ENCODE peak calls at places on chromosomes 4 and X, in four cellular contexts. J, T, H and Z are unnamed samples.

GRCh38 chr4:24630937-24631336 is 46.6 kb upstream of the DHX15 start:
- DNase-seq in J (peak; percentile 22), T (no peak), H (no peak), Z (no peak)

GRCh38 chrX:63661676-63662075 is 123.3 kb downstream of the ARHGEF9 start:
- DNase-seq in J (no peak), T (no peak), H (no peak), Z (no peak)

GRCh38 chr4:138217567-138217966 is 24.6 kb downstream of the SLC7A11 start:
- DNase-seq in J (no peak), T (no peak), H (no peak), Z (no peak)

GRCh38 chr4:162836773-162837172 is 329.9 kb downstream of the NAF1 start:
- DNase-seq in J (no peak), T (no peak), H (no peak), Z (peak; percentile 43)

GRCh38 chrX:24259544-24260240 is 54.2 kb downstream of the SUPT20HL2 start:
- DNase-seq in J (peak; percentile 43), T (no peak), H (peak; percentile 50), Z (peak; percentile 20)

GRCh38 chr4:98068495-98068894 is 74.8 kb downstream of the STPG2 start:
- DNase-seq in J (no peak), T (no peak), H (no peak), Z (no peak)

GRCh38 chr4:105620640-105621323 is 68.4 kb downstream of the ARHGEF38 start:
- DNase-seq in J (peak; percentile 23), T (no peak), H (no peak), Z (peak; percentile 44)

GRCh38 chr4:113673450-113673849 is 88.1 kb downstream of the CAMK2D start:
- DNase-seq in J (no peak), T (no peak), H (no peak), Z (no peak)

GRCh38 chrX:21656587-21657317 is 1.4 kb downstream of the KLHL34 start:
- DNase-seq in J (no peak), T (no peak), H (no peak), Z (no peak)

GRCh38 chr4:151806511-151806927 is 45.7 kb upstream of the GATB start:
- DNase-seq in J (peak; percentile 60), T (no peak), H (no peak), Z (peak; percentile 55)

GRCh38 chr4:184217569-184218131 is at the start of gene ENPP6:
- DNase-seq in J (no peak), T (no peak), H (no peak), Z (no peak)

GRCh38 chrX:661154-661553 is 30.6 kb downstream of the SHOX start:
- DNase-seq in J (no peak), T (peak; percentile 17), H (no peak), Z (no peak)

GRCh38 chr4:48543796-48544195 is 53.7 kb downstream of the ZAR1 start:
- DNase-seq in J (no peak), T (no peak), H (no peak), Z (no peak)

GRCh38 chrX:30530591-30530990 is 47.0 kb downstream of the TASL start:
- DNase-seq in J (no peak), T (no peak), H (no peak), Z (no peak)

GRCh38 chr4:89175611-89176010 is 64.3 kb downstream of the TIGD2 start:
- DNase-seq in J (no peak), T (no peak), H (no peak), Z (no peak)

GRCh38 chr4:106893903-106894302 is 142.2 kb downstream of the DKK2 start:
- DNase-seq in J (no peak), T (no peak), H (no peak), Z (no peak)

GRCh38 chr4:127364397-127364796 is 268.4 kb upstream of the INTU start:
- DNase-seq in J (no peak), T (no peak), H (no peak), Z (no peak)

GRCh38 chrX:74585766-74586165 is 28.7 kb downstream of the RLIM start:
- DNase-seq in J (no peak), T (no peak), H (no peak), Z (no peak)

GRCh38 chr4:39067451-39067850 is 5.4 kb downstream of the KLHL5 start:
- DNase-seq in J (no peak), T (no peak), H (no peak), Z (no peak)

GRCh38 chr4:51885371-51885770 is 42.4 kb downstream of the DCUN1D4 start:
- DNase-seq in J (no peak), T (no peak), H (no peak), Z (no peak)

GRCh38 chr4:74543983-74544382 is 99.0 kb downstream of the AREG start:
- DNase-seq in J (no peak), T (no peak), H (no peak), Z (no peak)

GRCh38 chr4:177573487-177573886 is 131.2 kb upstream of the AGA start:
- DNase-seq in J (no peak), T (no peak), H (no peak), Z (no peak)

GRCh38 chrX:38206036-38206435 is 14.6 kb downstream of the SRPX start:
- DNase-seq in J (no peak), T (no peak), H (no peak), Z (no peak)

GRCh38 chr4:165158762-165159161 is 46.1 kb upstream of the TMEM192 start:
- DNase-seq in J (no peak), T (no peak), H (no peak), Z (no peak)

GRCh38 chr4:35538807-35539206 is 705.5 kb downstream of the ARAP2 start:
- DNase-seq in J (no peak), T (no peak), H (no peak), Z (no peak)

GRCh38 chr4:160505724-160506123 is 1402.8 kb downstream of the RAPGEF2 start:
- DNase-seq in J (no peak), T (no peak), H (no peak), Z (no peak)

GRCh38 chr4:61246003-61246402 is 45.9 kb downstream of the ADGRL3 start:
- DNase-seq in J (no peak), T (no peak), H (no peak), Z (no peak)

GRCh38 chr4:40180356-40180755 is 16.5 kb upstream of the RHOH start:
- DNase-seq in J (no peak), T (no peak), H (no peak), Z (no peak)

GRCh38 chrX:14026121-14026520 is 3.6 kb downstream of the GEMIN8 start:
- DNase-seq in J (no peak), T (no peak), H (no peak), Z (no peak)

GRCh38 chr4:40530961-40531635 is 98.6 kb downstream of the RBM47 start:
- DNase-seq in J (no peak), T (no peak), H (no peak), Z (no peak)

GRCh38 chrX:54926978-54927377 is 6.4 kb downstream of the TRO start:
- DNase-seq in J (no peak), T (no peak), H (no peak), Z (no peak)

GRCh38 chr4:133124746-133125145 is 24.3 kb upstream of the PCDH10 start:
- DNase-seq in J (no peak), T (no peak), H (no peak), Z (no peak)

DNA sequence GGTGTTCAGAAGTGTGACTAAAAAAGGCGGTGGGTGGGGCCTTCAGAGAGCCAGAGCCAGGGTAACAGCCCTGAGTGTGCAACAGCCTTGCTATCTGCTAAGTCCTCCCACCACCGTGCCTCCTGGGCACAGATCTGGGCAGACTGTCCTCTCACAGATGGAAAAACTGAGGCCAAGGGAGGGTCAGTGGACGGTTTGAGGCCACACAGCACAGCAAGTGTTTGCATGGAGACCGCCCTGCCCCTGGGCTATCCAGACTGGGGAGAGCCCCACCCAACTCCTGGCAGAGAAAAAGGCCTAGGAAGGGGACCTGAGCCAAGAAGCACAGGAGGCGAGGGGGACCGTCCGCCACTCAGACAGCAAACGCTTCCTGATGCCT is 31.7 kb downstream of the BLOC1S4 start:
- DNase-seq in J (no peak), T (no peak), H (no peak), Z (no peak)
- H3K4me1 ChIP-seq in J (no peaks in the 10 kb centered on the region), T (peaks cover 49% of the 10 kb centered on the region), H (no peaks in the 10 kb centered on the region), Z (peaks cover 28% of the 10 kb centered on the region)

DNA sequence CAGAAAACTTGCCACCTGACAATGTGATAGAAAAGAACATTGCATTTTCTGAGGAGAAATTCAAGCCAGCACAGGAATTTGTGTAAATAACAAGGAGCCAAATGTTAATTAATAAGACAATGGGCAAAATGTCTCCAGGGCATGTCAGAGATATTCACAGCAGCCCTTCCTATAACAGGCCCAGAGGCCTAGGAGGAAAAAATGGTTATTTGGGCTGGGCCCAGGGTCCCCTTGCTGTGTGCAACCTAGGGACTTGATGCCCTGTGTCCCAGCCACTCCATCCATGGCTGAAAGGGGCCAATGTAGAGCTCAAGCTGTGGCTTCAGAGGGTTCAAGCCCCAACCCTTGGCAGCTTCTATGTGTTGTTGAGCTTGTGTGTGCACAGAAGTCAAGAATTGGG is 55.5 kb upstream of the GABRG1 start:
- DNase-seq in J (no peak), T (no peak), H (no peak), Z (no peak)
- H3K9me3 ChIP-seq in J (no peaks in the 10 kb centered on the region), T (peaks cover 4% of the 10 kb centered on the region), H (no peaks in the 10 kb centered on the region), Z (peaks cover 18% of the 10 kb centered on the region)

GRCh38 chrX:153646620-153647373 is at the start of gene DUSP9:
- DNase-seq in J (peak; percentile 36), T (peak; percentile 46), H (no peak), Z (peak; percentile 21)

GRCh38 chrX:153649178-153649914 is 2.3 kb downstream of the DUSP9 start:
- DNase-seq in J (peak; percentile 54), T (peak; percentile 55), H (no peak), Z (no peak)

GRCh38 chrX:153649915-153650782 is 3.1 kb downstream of the DUSP9 start:
- DNase-seq in J (peak; percentile 4), T (peak; percentile 44), H (no peak), Z (no peak)

GRCh38 chrX:153647461-153648357 is 706 bp downstream of the DUSP9 start:
- DNase-seq in J (peak; percentile 3), T (peak; percentile 58), H (no peak), Z (peak; percentile 16)

GRCh38 chrX:153648358-153649177 is 1.6 kb downstream of the DUSP9 start:
- DNase-seq in J (peak; percentile 3), T (no peak), H (no peak), Z (peak; percentile 3)
- H3K27me3 ChIP-seq in J (peaks cover 50% of the 10 kb centered on the region), T (peaks cover 62% of the 10 kb centered on the region), H (peaks cover 60% of the 10 kb centered on the region), Z (peaks cover 52% of the 10 kb centered on the region)

DNA sequence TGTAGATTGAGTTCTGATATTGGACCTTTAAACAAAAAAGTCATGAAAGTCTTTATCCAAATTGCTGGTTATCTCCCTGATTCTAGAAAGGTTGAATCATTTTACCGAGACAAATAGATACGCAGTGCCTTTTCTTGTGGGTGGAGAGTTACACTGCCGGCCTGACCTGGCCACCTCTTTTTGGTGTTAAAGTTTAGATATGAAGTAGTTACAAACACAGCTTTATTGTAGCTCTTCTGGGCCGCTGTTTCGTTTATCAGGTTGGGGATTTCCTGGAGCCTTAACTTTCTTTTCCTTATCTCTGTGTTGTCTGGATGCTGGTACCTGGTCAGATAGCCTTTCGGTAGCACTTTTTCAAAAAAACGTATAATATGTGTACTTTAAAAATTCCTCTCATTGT is 31.0 kb downstream of the FNIP2 start:
- DNase-seq in J (no peak), T (no peak), H (no peak), Z (no peak)
- H3K4me1 ChIP-seq in J (no peaks in the 10 kb centered on the region), T (peaks cover 17% of the 10 kb centered on the region), H (no peaks in the 10 kb centered on the region), Z (peaks cover 41% of the 10 kb centered on the region)

DNA sequence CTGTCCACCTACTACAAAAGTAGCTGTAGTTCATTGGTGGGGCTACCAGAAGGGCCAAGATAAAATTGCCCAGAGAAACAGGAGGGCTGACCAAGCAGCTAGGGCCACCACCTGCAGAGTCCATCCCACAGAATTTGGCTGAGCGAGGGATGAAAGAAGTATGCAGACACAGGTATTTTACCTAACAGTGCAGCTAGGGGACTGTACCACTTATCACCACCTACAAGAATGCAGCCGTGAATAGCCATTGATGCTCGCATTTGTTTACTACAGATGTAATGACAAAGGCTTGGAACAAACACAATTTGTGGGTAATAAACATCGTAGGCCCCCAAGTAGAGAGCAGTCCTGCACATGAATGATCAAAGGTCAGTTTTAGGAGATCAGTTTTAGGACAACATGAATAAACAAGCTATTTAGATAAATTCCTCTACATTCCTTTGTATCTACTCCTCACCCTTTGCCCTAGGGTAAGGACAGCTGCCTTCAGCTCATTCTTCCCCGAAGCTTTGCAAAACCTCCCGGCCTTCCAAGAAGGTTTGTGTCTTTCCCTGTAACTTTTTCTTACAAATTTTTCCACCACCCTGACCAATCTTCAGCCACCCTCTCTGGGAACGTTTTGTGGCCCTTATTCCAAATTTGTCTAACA is 49.5 kb downstream of the ZNF718 start:
- DNase-seq in J (no peak), T (no peak), H (no peak), Z (no peak)
- H3K9me3 ChIP-seq in J (no peaks in the 10 kb centered on the region), T (peaks cover 59% of the 10 kb centered on the region), H (peaks cover 4% of the 10 kb centered on the region), Z (peaks cover 99% of the 10 kb centered on the region)